ENCODE peak calls at places on chromosomes 5 and 9, in seven cellular contexts. T, X, S, A, Y, J and B are unnamed samples.

GRCh38 chr5:135269828-135270545 is 129.0 kb downstream of the MACROH2A1 start:
- DNase-seq in Y (no peak), X (peak), S (no peak), T (no peak), A (no peak), J (no peak), B (no peak)

GRCh38 chr9:109046346-109046745 is 33.0 kb upstream of the CTNNAL1 start:
- DNase-seq in T (no peak), Y (no peak), X (no peak), A (no peak), J (no peak), S (no peak), B (no peak)

GRCh38 chr5:73818357-73818756 is 192.4 kb downstream of the ARHGEF28 start:
- DNase-seq in S (no peak), A (no peak), J (no peak), Y (no peak), T (peak), X (peak), B (no peak)

GRCh38 chr9:37747271-37747753 is 6.3 kb upstream of the TRMT10B start:
- DNase-seq in J (no peak), S (peak), T (peak), A (no peak), Y (peak), X (peak), B (peak)

GRCh38 chr9:99093492-99093791 is 11.5 kb upstream of the TGFBR1 start:
- DNase-seq in T (no peak), Y (no peak), A (no peak), S (no peak), J (no peak), X (no peak), B (no peak)

GRCh38 chr5:33788922-33789321 is 102.9 kb downstream of the ADAMTS12 start:
- DNase-seq in Y (no peak), A (no peak), T (peak), J (no peak), X (peak), S (no peak), B (no peak)

GRCh38 chr5:37770791-37771190 is 69.0 kb downstream of the GDNF start:
- DNase-seq in S (no peak), X (no peak), Y (no peak), A (no peak), J (no peak), T (no peak), B (no peak)

GRCh38 chr9:96009690-96010477 is 134.4 kb downstream of the ERCC6L2 start:
- DNase-seq in A (no peak), X (peak), J (no peak), Y (no peak), S (no peak), T (no peak), B (no peak)

GRCh38 chr5:112142769-112143270 is 276.3 kb downstream of the EPB41L4A start:
- DNase-seq in X (peak), A (no peak), Y (no peak), T (peak), S (no peak), J (no peak), B (no peak)

GRCh38 chr9:74639112-74639511 is 142.0 kb downstream of the RORB start:
- DNase-seq in Y (no peak), J (no peak), S (no peak), A (no peak), X (no peak), T (no peak), B (no peak)

GRCh38 chr5:96283589-96283988 is 149.5 kb downstream of the PCSK1 start:
- DNase-seq in Y (no peak), X (no peak), J (no peak), T (no peak), A (no peak), S (no peak), B (no peak)